ENCODE peak calls at places on chromosomes 16 and 17, in four cellular contexts. L is SK-N-MC, S is stromal cell of bone marrow, D is EL. K is an unnamed sample.

GRCh38 chr16:23182206-23182674 is 305 bp upstream of the SCNN1G start:
- DNase-seq in L (no peak), S (peak), D (peak), K (peak)

GRCh38 chr16:9091867-9092281 is 430 bp downstream of the HAPSTR1 start:
- DNase-seq in L (no peak), S (no peak), D (peak), K (peak)

GRCh38 chr17:77419547-77420475 is 279.0 kb downstream of the SEC14L1 start:
- DNase-seq in L (no peak), S (no peak), D (peak), K (peak)

GRCh38 chr17:3887811-3888210 is 5.0 kb downstream of the CAMKK1 start:
- DNase-seq in L (no peak), S (no peak), D (no peak), K (peak)

GRCh38 chr17:28925912-28926365 is 23.1 kb upstream of the DHRS13 start:
- DNase-seq in L (no peak), S (peak), D (peak), K (no peak)

GRCh38 chr16:86951831-86952598 is 365.2 kb downstream of the C16orf95 start:
- DNase-seq in L (no peak), S (peak), D (peak), K (no peak)

GRCh38 chr16:55252577-55252976 is 71.4 kb upstream of the IRX6 start:
- DNase-seq in L (no peak), S (no peak), D (no peak), K (no peak)

GRCh38 chr16:15928261-15929104 is 20.9 kb upstream of the ABCC1 start:
- DNase-seq in L (no peak), S (no peak), D (no peak), K (no peak)

GRCh38 chr17:16987830-16988601 is 16.1 kb upstream of the TNFRSF13B start:
- DNase-seq in L (no peak), S (peak), D (peak), K (peak)

GRCh38 chr17:269616-270514 is 82.7 kb downstream of the RPH3AL start:
- DNase-seq in L (no peak), S (no peak), D (no peak), K (no peak)

GRCh38 chr16:74025-74424 is 1.6 kb upstream of the RHBDF1 start:
- DNase-seq in L (no peak), S (no peak), D (no peak), K (no peak)

GRCh38 chr16:72739577-72739976 is 308.4 kb downstream of the ZFHX3 start:
- DNase-seq in L (no peak), S (no peak), D (peak), K (no peak)

GRCh38 chr17:81142301-81143199 is 22.8 kb upstream of the PVALEF start:
- DNase-seq in L (peak), S (peak), D (peak), K (peak)

GRCh38 chr16:87955302-87956168 is 4.3 kb downstream of the BANP start:
- DNase-seq in L (no peak), S (no peak), D (peak), K (no peak)

GRCh38 chr17:36034127-36034526 is 16.4 kb upstream of the CCL23 start:
- DNase-seq in L (no peak), S (no peak), D (no peak), K (no peak)

GRCh38 chr16:83143788-83144187 is 517.0 kb downstream of the CDH13 start:
- DNase-seq in L (no peak), S (no peak), D (peak), K (no peak)

GRCh38 chr16:12985516-12985915 is 84.1 kb downstream of the SHISA9 start:
- DNase-seq in L (no peak), S (no peak), D (no peak), K (no peak)

GRCh38 chr16:24125199-24125598 is 130.9 kb upstream of the CACNG3 start:
- DNase-seq in L (no peak), S (no peak), D (no peak), K (no peak)

GRCh38 chr16:15946257-15947044 is 3.0 kb upstream of the ABCC1 start:
- DNase-seq in L (no peak), S (peak), D (peak), K (peak)

GRCh38 chr17:81329927-81330883 is 35.1 kb upstream of the SLC38A10 start:
- DNase-seq in L (no peak), S (no peak), D (no peak), K (peak)

GRCh38 chr17:36856169-36856568 is 81.1 kb upstream of the LHX1 start:
- DNase-seq in L (no peak), S (no peak), D (no peak), K (peak)

GRCh38 chr17:46061435-46061834 is 62.4 kb downstream of the STH start:
- DNase-seq in L (no peak), S (no peak), D (peak), K (peak)

GRCh38 chr17:79949646-79950292 is 85.9 kb downstream of the TBC1D16 start:
- DNase-seq in L (no peak), S (no peak), D (no peak), K (no peak)

GRCh38 chr17:7484067-7484963 is at the start of gene POLR2A:
- DNase-seq in L (peak), S (peak), D (peak), K (peak)

GRCh38 chr16:77093999-77094398 is 97.0 kb upstream of the MON1B start:
- DNase-seq in L (no peak), S (no peak), D (no peak), K (no peak)

GRCh38 chr17:41777157-41777578 is 9.3 kb downstream of the JUP start:
- DNase-seq in L (no peak), S (no peak), D (no peak), K (peak)

GRCh38 chr17:17877548-17878358 is 41.0 kb upstream of the SREBF1 start:
- DNase-seq in L (no peak), S (peak), D (peak), K (no peak)

GRCh38 chr16:12532871-12533610 is 270.6 kb downstream of the CPPED1 start:
- DNase-seq in L (no peak), S (no peak), D (no peak), K (no peak)

GRCh38 chr17:78648293-78648692 is 71.1 kb upstream of the DNAH17 start:
- DNase-seq in L (no peak), S (no peak), D (no peak), K (no peak)

GRCh38 chr16:79182618-79183017 is 417.9 kb downstream of the MAF start:
- DNase-seq in L (no peak), S (peak), D (no peak), K (no peak)

K was measured in DMS53.